ENCODE peak calls at places on chromosome 15, in ten cellular contexts. R, E, F, T, L, M, B, X, C and G are unnamed samples.

GRCh38 chr15:68820205-68820588 is 498 bp downstream of the ANP32A start:
- DNase-seq in R (peak; percentile 60), E (peak; percentile 78), F (no peak), T (no peak), L (peak; percentile 60), M (peak; percentile 39), B (peak; percentile 73), X (peak; percentile 70), C (peak; percentile 51), G (no peak)

GRCh38 chr15:70584441-70584837 is 178.9 kb downstream of the UACA start:
- DNase-seq in R (no peak), E (no peak), F (no peak), T (no peak), L (no peak), M (no peak), B (no peak), X (no peak), C (no peak), G (no peak)

GRCh38 chr15:89034305-89034704 is 54.0 kb upstream of the ABHD2 start:
- DNase-seq in R (no peak), E (no peak), F (no peak), T (no peak), L (no peak), M (no peak), B (no peak), X (no peak), C (no peak), G (no peak)

GRCh38 chr15:75368689-75369239 is 357 bp upstream of the MAN2C1 start:
- DNase-seq in R (no peak), E (no peak), F (no peak), T (no peak), L (no peak), M (no peak), B (no peak), X (no peak), C (no peak), G (no peak)

GRCh38 chr15:69172854-69173253 is 12.4 kb downstream of the GLCE start:
- DNase-seq in R (no peak), E (no peak), F (no peak), T (no peak), L (no peak), M (no peak), B (no peak), X (no peak), C (no peak), G (peak; percentile 4)

GRCh38 chr15:32029862-32030781 is at the start of gene CHRNA7:
- DNase-seq in R (peak; percentile 66), E (peak; percentile 75), F (no peak), T (peak; percentile 38), L (no peak), M (peak; percentile 12), B (peak; percentile 60), X (peak; percentile 50), C (no peak), G (peak; percentile 23)

GRCh38 chr15:41936155-41936554 is 36.2 kb downstream of the EHD4 start:
- DNase-seq in R (no peak), E (no peak), F (no peak), T (no peak), L (no peak), M (no peak), B (no peak), X (no peak), C (no peak), G (no peak)

GRCh38 chr15:92629276-92629974 is 26.1 kb downstream of the FAM174B start:
- DNase-seq in R (peak; percentile 39), E (peak; percentile 32), F (no peak), T (no peak), L (no peak), M (no peak), B (no peak), X (peak; percentile 34), C (no peak), G (no peak)

GRCh38 chr15:45328663-45329062 is 49.7 kb downstream of the GATM start:
- DNase-seq in R (no peak), E (no peak), F (no peak), T (no peak), L (no peak), M (no peak), B (no peak), X (no peak), C (no peak), G (no peak)

GRCh38 chr15:98983333-98983732 is 24.3 kb downstream of the PGPEP1L start:
- DNase-seq in R (peak; percentile 19), E (no peak), F (no peak), T (no peak), L (no peak), M (no peak), B (no peak), X (no peak), C (no peak), G (peak; percentile 0)

GRCh38 chr15:37520026-37520425 is 414.4 kb upstream of the TMCO5A start:
- DNase-seq in R (no peak), E (no peak), F (no peak), T (no peak), L (no peak), M (no peak), B (no peak), X (no peak), C (no peak), G (no peak)

GRCh38 chr15:89664441-89664840 is 9.2 kb upstream of the KIF7 start:
- DNase-seq in R (no peak), E (peak; percentile 7), F (no peak), T (no peak), L (no peak), M (no peak), B (no peak), X (no peak), C (no peak), G (peak; percentile 44)

GRCh38 chr15:40083756-40084101 is 24.9 kb downstream of the BMF start:
- DNase-seq in R (no peak), E (no peak), F (no peak), T (no peak), L (no peak), M (no peak), B (no peak), X (no peak), C (no peak), G (no peak)

GRCh38 chr15:65032823-65033537 is 3.5 kb upstream of the MTFMT start:
- DNase-seq in R (peak; percentile 51), E (peak; percentile 91), F (peak; percentile 82), T (peak; percentile 41), L (peak; percentile 39), M (peak; percentile 47), B (no peak), X (peak; percentile 50), C (no peak), G (peak; percentile 22)

GRCh38 chr15:66498501-66499386 is 1.2 kb upstream of the SNAPC5 start:
- DNase-seq in R (no peak), E (no peak), F (no peak), T (no peak), L (no peak), M (peak; percentile 17), B (no peak), X (no peak), C (no peak), G (no peak)

GRCh38 chr15:89101302-89102191 is 13.3 kb downstream of the ABHD2 start:
- DNase-seq in R (no peak), E (peak; percentile 72), F (peak; percentile 96), T (no peak), L (no peak), M (no peak), B (peak; percentile 82), X (no peak), C (no peak), G (no peak)

GRCh38 chr15:81113861-81114261 is 20.2 kb upstream of the CFAP161 start:
- DNase-seq in R (no peak), E (no peak), F (no peak), T (no peak), L (no peak), M (no peak), B (no peak), X (no peak), C (no peak), G (no peak)

GRCh38 chr15:45630958-45631691 is 3.7 kb upstream of the SQOR start:
- DNase-seq in R (no peak), E (peak; percentile 62), F (no peak), T (no peak), L (no peak), M (no peak), B (no peak), X (no peak), C (no peak), G (no peak)

GRCh38 chr15:101651753-101652097 is 456 bp downstream of the TM2D3 start:
- DNase-seq in R (peak; percentile 38), E (no peak), F (peak; percentile 78), T (peak; percentile 37), L (no peak), M (no peak), B (peak; percentile 69), X (no peak), C (no peak), G (no peak)

GRCh38 chr15:68620721-68621528 is 42.1 kb downstream of the CORO2B start:
- DNase-seq in R (peak; percentile 94), E (peak; percentile 77), F (peak; percentile 89), T (peak; percentile 92), L (no peak), M (peak; percentile 89), B (peak; percentile 96), X (no peak), C (no peak), G (peak; percentile 58)

GRCh38 chr15:96333194-96334016 is 2.9 kb downstream of the NR2F2 start:
- DNase-seq in R (no peak), E (no peak), F (peak; percentile 70), T (no peak), L (no peak), M (peak; percentile 16), B (peak; percentile 75), X (no peak), C (no peak), G (no peak)

GRCh38 chr15:100764778-100765457 is 114.7 kb upstream of the ALDH1A3 start:
- DNase-seq in R (no peak), E (peak; percentile 21), F (peak; percentile 55), T (no peak), L (no peak), M (no peak), B (peak; percentile 59), X (no peak), C (no peak), G (no peak)

GRCh38 chr15:39666671-39667070 is 85.8 kb downstream of the THBS1 start:
- DNase-seq in R (no peak), E (no peak), F (no peak), T (no peak), L (no peak), M (no peak), B (no peak), X (no peak), C (no peak), G (no peak)

GRCh38 chr15:69119692-69120395 is 40.6 kb upstream of the GLCE start:
- DNase-seq in R (no peak), E (no peak), F (no peak), T (no peak), L (no peak), M (no peak), B (no peak), X (no peak), C (no peak), G (no peak)

GRCh38 chr15:70643783-70644125 is 119.6 kb downstream of the UACA start:
- DNase-seq in R (no peak), E (no peak), F (no peak), T (no peak), L (no peak), M (no peak), B (no peak), X (no peak), C (no peak), G (no peak)

GRCh38 chr15:60858511-60859085 is 370.5 kb downstream of the RORA start:
- DNase-seq in R (no peak), E (no peak), F (no peak), T (no peak), L (no peak), M (no peak), B (no peak), X (no peak), C (no peak), G (no peak)

GRCh38 chr15:81776961-81777360 is 268.9 kb downstream of the MEX3B start:
- DNase-seq in R (no peak), E (no peak), F (no peak), T (no peak), L (no peak), M (no peak), B (no peak), X (no peak), C (no peak), G (no peak)

GRCh38 chr15:63677778-63678177 is 80.6 kb downstream of the FBXL22 start:
- DNase-seq in R (no peak), E (peak; percentile 91), F (no peak), T (no peak), L (no peak), M (no peak), B (peak; percentile 70), X (no peak), C (no peak), G (no peak)